ENCODE peak calls at places on chromosomes 1 and 21, in six cellular contexts. K is IMR-90, Z is mesendoderm, H is mesenchymal stem cell, P is trophoblast cell, R is H1. W is an unnamed sample.

GRCh38 chr1:74512516-74512915 is at the start of gene LRRC53:
- DNase-seq in K (no peak), Z (no peak), H (no peak), P (no peak), R (no peak), W (no peak)

GRCh38 chr1:71135571-71135970 is 54.7 kb upstream of the ZRANB2 start:
- DNase-seq in K (no peak), Z (no peak), H (no peak), P (no peak), R (no peak), W (no peak)

GRCh38 chr1:20405893-20406604 is 80.0 kb downstream of the CAMK2N1 start:
- DNase-seq in K (peak; percentile 45), Z (no peak), H (peak; percentile 54), P (no peak), R (no peak), W (no peak)

GRCh38 chr1:33560680-33561079 is 88.2 kb downstream of the ZSCAN20 start:
- DNase-seq in K (peak; percentile 8), Z (peak; percentile 10), H (no peak), P (peak; percentile 14), R (no peak), W (no peak)

GRCh38 chr1:186925881-186926676 is 97.3 kb downstream of the PLA2G4A start:
- DNase-seq in K (peak; percentile 15), Z (no peak), H (no peak), P (peak; percentile 14), R (no peak), W (no peak)

GRCh38 chr1:8315573-8316475 is 2.1 kb upstream of the SLC45A1 start:
- DNase-seq in K (no peak), Z (peak; percentile 70), H (no peak), P (no peak), R (no peak), W (no peak)

GRCh38 chr1:38088366-38088765 is 41.8 kb upstream of the POU3F1 start:
- DNase-seq in K (no peak), Z (peak; percentile 43), H (no peak), P (no peak), R (no peak), W (no peak)

GRCh38 chr1:205450448-205450847 is 5.4 kb downstream of the BLACAT1 start:
- DNase-seq in K (no peak), Z (peak; percentile 88), H (no peak), P (no peak), R (no peak), W (no peak)

GRCh38 chr1:207302618-207303408 is 18.7 kb upstream of the CD55 start:
- DNase-seq in K (no peak), Z (no peak), H (no peak), P (peak; percentile 31), R (no peak), W (no peak)

GRCh38 chr1:182389619-182390047 is 2.0 kb downstream of the GLUL start:
- DNase-seq in K (no peak), Z (no peak), H (peak; percentile 16), P (no peak), R (no peak), W (no peak)

GRCh38 chr21:37366488-37367300 is at the start of gene DYRK1A:
- DNase-seq in K (peak; percentile 99), Z (peak; percentile 100), H (peak; percentile 100), P (peak; percentile 99), R (peak; percentile 99), W (peak; percentile 99)
- H4K8ac ChIP-seq in K (peak within 1 kb of the TSS; percentile 70), Z (peak within 1 kb of the TSS; percentile 83), H (peak within 1 kb of the TSS; percentile 96), P (peak within 1 kb of the TSS; percentile 99), R (peak within 1 kb of the TSS; percentile 98), W (no peak within 1 kb of the TSS)

GRCh38 chr1:12615166-12615915 is 2.7 kb downstream of the DHRS3 start:
- DNase-seq in K (peak; percentile 49), Z (no peak), H (no peak), P (no peak), R (no peak), W (no peak)

GRCh38 chr1:12617511-12617900 is 504 bp downstream of the DHRS3 start:
- DNase-seq in K (no peak), Z (peak; percentile 54), H (no peak), P (peak; percentile 55), R (no peak), W (no peak)

GRCh38 chr1:12616709-12617373 is 1.2 kb downstream of the DHRS3 start:
- DNase-seq in K (no peak), Z (no peak), H (no peak), P (peak; percentile 49), R (no peak), W (no peak)

GRCh38 chr1:12614402-12615165 is 3.4 kb downstream of the DHRS3 start:
- DNase-seq in K (no peak), Z (no peak), H (no peak), P (no peak), R (no peak), W (no peak)

GRCh38 chr1:12615916-12616708 is 1.9 kb downstream of the DHRS3 start:
- DNase-seq in K (peak; percentile 62), Z (peak; percentile 91), H (peak; percentile 63), P (peak; percentile 70), R (no peak), W (no peak)
- H3K4me3 ChIP-seq in K (peak overlapping the region; percentile 66), Z (no peak overlapping the region), H (peak overlapping the region; percentile 83), P (peak overlapping the region; percentile 75), R (peak overlapping the region; percentile 97), W (peak overlapping the region; percentile 40)

GRCh38 chr1:3474421-3474820 is 20.0 kb downstream of the ARHGEF16 start:
- DNase-seq in K (no peak), Z (no peak), H (no peak), P (no peak), R (no peak), W (no peak)

GRCh38 chr1:3472088-3472850 is 17.8 kb downstream of the ARHGEF16 start:
- DNase-seq in K (no peak), Z (no peak), H (no peak), P (no peak), R (no peak), W (no peak)

GRCh38 chr1:3473381-3473844 is 18.9 kb downstream of the ARHGEF16 start:
- DNase-seq in K (peak; percentile 83), Z (no peak), H (no peak), P (no peak), R (no peak), W (no peak)

GRCh38 chr1:3472906-3473305 is 18.4 kb downstream of the ARHGEF16 start:
- DNase-seq in K (no peak), Z (no peak), H (no peak), P (no peak), R (no peak), W (no peak)

GRCh38 chr1:3474016-3474415 is 19.6 kb downstream of the ARHGEF16 start:
- DNase-seq in K (no peak), Z (no peak), H (no peak), P (no peak), R (no peak), W (no peak)
- H4K8ac ChIP-seq in K (no peak overlapping the region), Z (no peak overlapping the region), H (no peak overlapping the region), P (no peak overlapping the region), R (no peak overlapping the region), W (peak overlapping the region; percentile 86)

DNA sequence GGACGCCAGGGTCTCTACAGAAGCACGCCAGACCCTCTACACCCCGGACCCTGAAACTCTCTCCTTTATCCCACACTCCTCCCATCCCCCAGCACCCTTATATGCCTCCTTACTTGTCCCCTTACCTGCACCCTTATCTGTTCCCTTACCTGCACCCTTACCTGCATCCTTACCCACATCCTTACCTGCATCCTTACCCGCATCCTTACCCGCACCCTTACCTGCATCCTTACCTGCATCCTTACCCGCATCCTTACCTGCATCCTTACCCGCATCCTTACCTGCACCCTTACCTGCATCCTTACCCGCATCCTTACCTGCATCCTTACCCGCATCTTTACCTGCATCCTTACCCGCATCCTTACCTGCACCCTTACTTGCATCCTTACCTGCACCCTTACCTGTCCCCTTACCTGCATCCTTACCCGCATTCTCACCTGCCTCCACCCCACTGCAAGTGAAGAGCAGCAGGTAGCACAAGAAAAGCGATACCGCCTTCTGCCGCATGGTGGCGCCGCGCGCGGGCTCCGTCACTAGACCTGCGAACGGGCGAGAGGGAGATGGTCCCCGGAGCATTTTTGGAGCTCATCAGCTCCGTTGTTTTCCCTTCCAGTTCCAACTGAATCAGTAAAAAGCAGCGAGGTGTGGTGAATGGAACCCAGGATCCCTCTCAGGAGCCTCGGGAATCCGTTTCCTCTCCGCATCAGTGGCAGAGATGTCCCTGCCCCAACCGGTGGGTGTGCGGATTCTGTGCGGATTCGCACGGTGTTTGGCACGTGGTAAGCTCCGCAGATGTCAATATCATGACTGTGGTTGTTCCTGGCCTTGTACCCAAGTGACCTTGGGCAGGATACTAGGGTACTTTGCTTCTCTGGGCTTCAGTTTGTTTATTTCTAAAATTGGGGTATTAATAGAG is 2.9 kb downstream of the IFI6 start:
- DNase-seq in K (peak; percentile 45), Z (peak; percentile 60), H (peak; percentile 58), P (peak; percentile 60), R (no peak), W (no peak)
- H3K4me3 ChIP-seq in K (peak overlapping the region; percentile 48), Z (no peak overlapping the region), H (peak overlapping the region; percentile 94), P (peak overlapping the region; percentile 43), R (peak overlapping the region; percentile 15), W (peak overlapping the region; percentile 43)

GRCh38 chr21:25283720-25284119 is 323.6 kb downstream of the MRPL39 start:
- DNase-seq in K (peak; percentile 56), Z (peak; percentile 77), H (no peak), P (no peak), R (no peak), W (peak; percentile 4)

GRCh38 chr21:25281134-25281533 is 326.1 kb downstream of the MRPL39 start:
- DNase-seq in K (no peak), Z (no peak), H (no peak), P (no peak), R (no peak), W (no peak)

DNA sequence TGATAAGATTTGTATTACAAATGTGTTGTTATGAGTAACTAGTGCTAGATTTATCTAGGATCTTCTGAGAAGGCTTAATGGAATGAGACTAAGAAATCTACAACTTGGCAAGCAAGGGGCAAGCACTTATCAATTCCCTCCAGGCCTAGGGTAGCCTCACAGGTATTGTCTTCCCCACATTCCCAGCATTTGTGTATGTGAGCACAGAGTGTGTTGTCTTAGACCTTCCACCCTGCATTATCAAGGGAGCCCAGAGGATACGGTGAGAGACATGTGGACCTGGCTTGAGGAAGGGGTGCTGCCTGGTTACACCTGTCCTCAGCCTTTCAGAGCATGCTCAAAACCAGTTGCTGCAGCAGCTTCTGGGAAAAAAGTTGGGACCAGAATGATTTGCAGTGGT is 327.2 kb downstream of the MRPL39 start:
- DNase-seq in K (no peak), Z (peak; percentile 62), H (no peak), P (no peak), R (no peak), W (no peak)
- H4K8ac ChIP-seq in K (no peak overlapping the region), Z (no peak overlapping the region), H (no peak overlapping the region), P (no peak overlapping the region), R (no peak overlapping the region), W (no peak overlapping the region)

GRCh38 chr1:185281245-185281644 is 35.8 kb downstream of the IVNS1ABP start:
- DNase-seq in K (peak; percentile 24), Z (no peak), H (peak; percentile 10), P (no peak), R (no peak), W (no peak)
- H3K4me3 ChIP-seq in K (no peak overlapping the region), Z (no peak overlapping the region), H (no peak overlapping the region), P (no peak overlapping the region), R (no peak overlapping the region), W (no peak overlapping the region)

GRCh38 chr1:46457178-46457577 is 32.5 kb upstream of the DMBX1 start:
- DNase-seq in K (no peak), Z (no peak), H (no peak), P (no peak), R (no peak), W (no peak)
- H4K8ac ChIP-seq in K (no peak overlapping the region), Z (no peak overlapping the region), H (no peak overlapping the region), P (no peak overlapping the region), R (no peak overlapping the region), W (no peak overlapping the region)

W was measured in neuronal stem cell.